ENCODE peak calls at places on chromosomes 1 and 21, in nine cellular contexts. P is GM23248; U is pancreas; F is CD8-positive, alpha-beta T cell; Q is psoas muscle; H is testis; L is cardiac muscle cell; D is tibial artery; W is small intestine. A is an unnamed sample.

GRCh38 chr1:203374023-203374422 is 23.1 kb upstream of the FMOD start:
- DNase-seq in P (no peak), U (no peak), F (no peak), Q (no peak), H (no peak), L (no peak), D (no peak), W (no peak), A (no peak)

GRCh38 chr1:201933840-201934430 is 12.4 kb downstream of the LMOD1 start:
- DNase-seq in P (peak; percentile 29), U (no peak), F (no peak), Q (no peak), H (no peak), L (peak; percentile 66), D (no peak), W (no peak), A (no peak)

GRCh38 chr1:175503538-175503937 is 239.9 kb downstream of the TNR start:
- DNase-seq in P (no peak), U (no peak), F (no peak), Q (no peak), H (no peak), L (no peak), D (no peak), W (no peak), A (no peak)

GRCh38 chr1:11851171-11851570 is 3.6 kb upstream of the NPPA start:
- DNase-seq in P (peak; percentile 15), U (no peak), F (no peak), Q (no peak), H (peak; percentile 33), L (no peak), D (no peak), W (no peak), A (no peak)

GRCh38 chr1:218426343-218426657 is 81.2 kb downstream of the TGFB2 start:
- DNase-seq in P (peak; percentile 54), U (no peak), F (no peak), Q (no peak), H (no peak), L (peak; percentile 92), D (no peak), W (peak; percentile 5), A (peak; percentile 32)

GRCh38 chr1:8259498-8260290 is 58.2 kb upstream of the SLC45A1 start:
- DNase-seq in P (peak; percentile 60), U (peak; percentile 96), F (no peak), Q (peak; percentile 69), H (no peak), L (peak; percentile 77), D (peak; percentile 79), W (peak; percentile 52), A (no peak)

GRCh38 chr1:56788588-56788987 is 30.6 kb downstream of the FYB2 start:
- DNase-seq in P (no peak), U (peak; percentile 44), F (no peak), Q (peak; percentile 55), H (peak; percentile 46), L (peak; percentile 47), D (no peak), W (peak; percentile 84), A (peak; percentile 29)

GRCh38 chr1:2312589-2313301 is 78.6 kb downstream of the MORN1 start:
- DNase-seq in P (peak; percentile 51), U (no peak), F (no peak), Q (peak; percentile 82), H (peak; percentile 58), L (no peak), D (peak; percentile 92), W (no peak), A (peak; percentile 89)

GRCh38 chr1:232707142-232707541 is 77.2 kb upstream of the SIPA1L2 start:
- DNase-seq in P (no peak), U (no peak), F (no peak), Q (no peak), H (no peak), L (no peak), D (no peak), W (no peak), A (no peak)

GRCh38 chr21:35491920-35492678 is 443.0 kb upstream of the RUNX1 start:
- DNase-seq in P (no peak), U (no peak), F (no peak), Q (no peak), H (no peak), L (no peak), D (no peak), W (no peak), A (no peak)

GRCh38 chr1:161722406-161722805 is 1.1 kb downstream of the FCRLB start:
- DNase-seq in P (no peak), U (no peak), F (no peak), Q (no peak), H (no peak), L (no peak), D (no peak), W (no peak), A (no peak)

GRCh38 chr1:102550729-102551384 is 554.1 kb upstream of the OLFM3 start:
- DNase-seq in P (peak; percentile 62), U (no peak), F (no peak), Q (peak; percentile 26), H (peak; percentile 67), L (peak; percentile 20), D (no peak), W (no peak), A (no peak)

GRCh38 chr1:75559800-75560199 is 51.1 kb downstream of the SLC44A5 start:
- DNase-seq in P (no peak), U (no peak), F (no peak), Q (no peak), H (no peak), L (no peak), D (no peak), W (no peak), A (no peak)

GRCh38 chr1:207754011-207754410 is 2.2 kb downstream of the CD46 start:
- DNase-seq in P (no peak), U (no peak), F (no peak), Q (no peak), H (no peak), L (no peak), D (no peak), W (no peak), A (no peak)

GRCh38 chr1:242228991-242229390 is 230.1 kb upstream of the MAP1LC3C start:
- DNase-seq in P (no peak), U (no peak), F (no peak), Q (no peak), H (no peak), L (no peak), D (no peak), W (no peak), A (no peak)

GRCh38 chr1:99659755-99660210 is 13.9 kb downstream of the PALMD start:
- DNase-seq in P (peak; percentile 68), U (no peak), F (no peak), Q (no peak), H (no peak), L (peak; percentile 27), D (no peak), W (no peak), A (no peak)

GRCh38 chr1:18278953-18279712 is 171.5 kb downstream of the IGSF21 start:
- DNase-seq in P (no peak), U (no peak), F (no peak), Q (no peak), H (no peak), L (no peak), D (no peak), W (no peak), A (no peak)

GRCh38 chr1:57883145-57883699 is 459.4 kb upstream of the DAB1 start:
- DNase-seq in P (no peak), U (no peak), F (no peak), Q (no peak), H (no peak), L (no peak), D (no peak), W (no peak), A (no peak)

GRCh38 chr1:10316752-10317151 is 82.1 kb upstream of the PGD start:
- DNase-seq in P (no peak), U (no peak), F (no peak), Q (no peak), H (no peak), L (no peak), D (no peak), W (no peak), A (no peak)

GRCh38 chr1:71565831-71566230 is 485.0 kb upstream of the ZRANB2 start:
- DNase-seq in P (no peak), U (no peak), F (no peak), Q (no peak), H (no peak), L (no peak), D (no peak), W (no peak), A (no peak)

GRCh38 chr1:239909894-239910293 is 181.8 kb upstream of the FMN2 start:
- DNase-seq in P (peak; percentile 80), U (no peak), F (no peak), Q (peak; percentile 82), H (no peak), L (peak; percentile 43), D (no peak), W (no peak), A (no peak)

DNA sequence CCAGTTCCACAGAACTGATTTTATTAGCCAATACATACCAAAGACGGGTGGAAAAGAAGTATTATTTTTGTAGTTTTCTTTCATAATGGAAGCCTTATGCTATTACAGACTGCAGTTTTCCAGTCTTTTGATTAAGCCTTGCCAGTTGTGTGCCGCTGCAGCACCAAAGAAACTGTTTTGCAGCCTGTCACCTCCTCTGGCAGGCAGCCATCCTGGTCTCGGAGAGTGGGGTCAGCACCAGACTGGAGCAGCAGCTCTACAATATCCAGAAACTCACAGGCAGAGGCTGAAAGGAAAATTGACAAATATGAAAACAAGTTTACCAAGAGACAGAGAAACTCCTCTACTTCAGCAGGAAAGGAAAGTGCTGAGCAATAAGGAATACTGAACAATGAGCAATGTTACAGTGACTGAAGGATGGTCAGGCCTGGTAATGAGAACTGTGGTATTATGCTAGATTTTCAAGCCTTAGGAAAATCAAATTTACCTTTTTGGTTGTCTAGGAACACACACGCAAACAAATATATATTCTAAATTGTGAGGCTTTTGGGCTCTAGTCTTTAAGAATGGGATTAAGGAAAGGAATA is 58.3 kb downstream of the LHX4 start:
- DNase-seq in P (no peak), U (no peak), F (no peak), Q (no peak), H (no peak), L (no peak), D (no peak), W (no peak), A (peak; percentile 55)
- H3K4me3 ChIP-seq in P (no peak overlapping the region), U (no peak overlapping the region), F (no peak overlapping the region), Q (no peak overlapping the region), H (no peak overlapping the region), L (no peak overlapping the region), D (no peak overlapping the region), W (no peak overlapping the region), A (no peak overlapping the region)

GRCh38 chr1:155983191-155984023 is 5.1 kb upstream of the ARHGEF2 start:
- DNase-seq in P (peak; percentile 95), U (no peak), F (no peak), Q (peak; percentile 86), H (no peak), L (peak; percentile 99), D (peak; percentile 84), W (no peak), A (peak; percentile 88)
- H3K4me1 ChIP-seq in P (peaks cover 35% of the 10 kb centered on the region), U (peaks cover 10% of the 10 kb centered on the region), F (peaks cover 55% of the 10 kb centered on the region), Q (peaks cover 41% of the 10 kb centered on the region), H (peaks cover 14% of the 10 kb centered on the region), L (peaks cover 21% of the 10 kb centered on the region), D (no peaks in the 10 kb centered on the region), W (peaks cover 23% of the 10 kb centered on the region), A (peaks cover 25% of the 10 kb centered on the region)

GRCh38 chr1:43969416-43969745 is 429 bp upstream of the DPH2 start:
- DNase-seq in P (no peak), U (no peak), F (no peak), Q (no peak), H (no peak), L (no peak), D (no peak), W (no peak), A (no peak)
- H3K4me3 ChIP-seq in P (peak overlapping the region; percentile 31), U (no peak overlapping the region), F (no peak overlapping the region), Q (peak overlapping the region; percentile 99), H (peak overlapping the region; percentile 75), L (peak overlapping the region; percentile 8), D (peak overlapping the region; percentile 91), W (no peak overlapping the region), A (no peak overlapping the region)

GRCh38 chr1:59015708-59016107 is 231.9 kb upstream of the JUN start:
- DNase-seq in P (peak; percentile 94), U (no peak), F (no peak), Q (no peak), H (no peak), L (peak; percentile 59), D (no peak), W (no peak), A (no peak)
- H3K4me1 ChIP-seq in P (peaks cover 61% of the 10 kb centered on the region), U (peaks cover 25% of the 10 kb centered on the region), F (peaks cover 11% of the 10 kb centered on the region), Q (peaks cover 43% of the 10 kb centered on the region), H (peaks cover 15% of the 10 kb centered on the region), L (peaks cover 4% of the 10 kb centered on the region), D (no peaks in the 10 kb centered on the region), W (peaks cover 13% of the 10 kb centered on the region), A (peaks cover 17% of the 10 kb centered on the region)

A was measured in right cardiac atrium.